ENCODE peak calls at places on chromosomes 4 and X, in ten cellular contexts. B is frontal cortex; F is dorsolateral prefrontal cortex; X is substantia nigra; Y is HFFc6; C is MCF 10A; Q is AML-193; L is smooth muscle cell of the brain vasculature; J is HS-5; N is stimulated activated CD4-positive, alpha-beta T cell treated with anti-CD3 and anti-CD28 coated beads, Interleukin-4, amount 100 ng/mL, for 4 hours. H is an unnamed sample.

GRCh38 chr4:168908859-168909390 is 101.1 kb downstream of the CBR4 start:
- DNase-seq in B (no peak), F (no peak), X (no peak), Y (no peak), C (no peak), Q (no peak), L (no peak), J (no peak), N (no peak), H (no peak)

GRCh38 chr4:174255790-174256189 is 27.7 kb downstream of the FBXO8 start:
- DNase-seq in B (no peak), F (no peak), X (no peak), Y (no peak), C (peak), Q (no peak), L (peak), J (no peak), N (no peak), H (peak)

GRCh38 chrX:38089173-38089982 is 83.0 kb downstream of the SYTL5 start:
- DNase-seq in B (no peak), F (no peak), X (no peak), Y (no peak), C (no peak), Q (no peak), L (no peak), J (no peak), N (no peak), H (no peak)

GRCh38 chrX:154059729-154060245 is 37.7 kb downstream of the MECP2 start:
- DNase-seq in B (no peak), F (no peak), X (no peak), Y (no peak), C (no peak), Q (no peak), L (no peak), J (no peak), N (no peak), H (no peak)

GRCh38 chr4:94262163-94263016 is 54.7 kb downstream of the SMARCAD1 start:
- DNase-seq in B (no peak), F (no peak), X (no peak), Y (no peak), C (peak), Q (no peak), L (no peak), J (no peak), N (no peak), H (peak)

GRCh38 chrX:53321216-53321942 is 40.0 kb upstream of the IQSEC2 start:
- DNase-seq in B (peak), F (no peak), X (no peak), Y (no peak), C (no peak), Q (no peak), L (no peak), J (no peak), N (no peak), H (no peak)

GRCh38 chrX:11792461-11793421 is 34.7 kb downstream of the MSL3 start:
- DNase-seq in B (no peak), F (peak), X (no peak), Y (no peak), C (no peak), Q (no peak), L (no peak), J (no peak), N (peak), H (no peak)

GRCh38 chr4:120730777-120731320 is 191.7 kb downstream of the PRDM5 start:
- DNase-seq in B (no peak), F (no peak), X (no peak), Y (no peak), C (no peak), Q (no peak), L (no peak), J (no peak), N (no peak), H (no peak)

H was measured in A673.